ENCODE peak calls at places on chromosomes 16 and 17, in nine cellular contexts. Q, S, T, K, Y, R, M, F and E are unnamed samples.

GRCh38 chr17:38674013-38674748 is 576 bp downstream of the EPOP start:
- DNase-seq in Q (no peak), S (no peak), T (peak), K (no peak), Y (peak), R (no peak), M (peak), F (peak), E (no peak)

GRCh38 chr16:66882702-66883101 is 2.4 kb downstream of the PDP2 start:
- DNase-seq in Q (no peak), S (no peak), T (no peak), K (no peak), Y (no peak), R (no peak), M (no peak), F (no peak), E (no peak)

GRCh38 chr17:58338907-58339774 is 10.5 kb upstream of the TSPOAP1 start:
- DNase-seq in Q (peak), S (peak), T (peak), K (peak), Y (no peak), R (no peak), M (no peak), F (no peak), E (no peak)

GRCh38 chr17:77504652-77505459 is 364.1 kb downstream of the SEC14L1 start:
- DNase-seq in Q (no peak), S (peak), T (no peak), K (no peak), Y (no peak), R (no peak), M (no peak), F (no peak), E (no peak)

GRCh38 chr17:77393867-77394539 is 253.2 kb downstream of the SEC14L1 start:
- DNase-seq in Q (no peak), S (no peak), T (no peak), K (no peak), Y (no peak), R (no peak), M (no peak), F (no peak), E (no peak)

GRCh38 chr16:566475-567361 is at the start of gene NHLRC4:
- DNase-seq in Q (no peak), S (peak), T (peak), K (peak), Y (peak), R (no peak), M (no peak), F (no peak), E (peak)

GRCh38 chr16:57004387-57005250 is 15.3 kb downstream of the NLRC5 start:
- DNase-seq in Q (no peak), S (no peak), T (peak), K (no peak), Y (no peak), R (no peak), M (no peak), F (no peak), E (no peak)

GRCh38 chr17:14103821-14104220 is 34.5 kb downstream of the COX10 start:
- DNase-seq in Q (no peak), S (no peak), T (no peak), K (no peak), Y (no peak), R (no peak), M (no peak), F (no peak), E (no peak)

GRCh38 chr16:533391-534088 is 6.0 kb downstream of the CAPN15 start:
- DNase-seq in Q (no peak), S (no peak), T (no peak), K (no peak), Y (no peak), R (no peak), M (peak), F (no peak), E (no peak)

GRCh38 chr17:64061157-64061898 is 40.9 kb upstream of the ICAM2 start:
- DNase-seq in Q (no peak), S (peak), T (no peak), K (peak), Y (no peak), R (no peak), M (no peak), F (no peak), E (no peak)

GRCh38 chr17:956905-957304 is 22.7 kb downstream of the NXN start:
- DNase-seq in Q (no peak), S (no peak), T (no peak), K (no peak), Y (no peak), R (no peak), M (no peak), F (peak), E (no peak)

GRCh38 chr16:49021136-49021535 is 260.5 kb downstream of the CBLN1 start:
- DNase-seq in Q (peak), S (no peak), T (no peak), K (no peak), Y (no peak), R (no peak), M (no peak), F (no peak), E (no peak)

GRCh38 chr17:66730497-66730923 is 104.4 kb upstream of the CACNG5 start:
- DNase-seq in Q (no peak), S (no peak), T (no peak), K (no peak), Y (no peak), R (no peak), M (no peak), F (no peak), E (no peak)

GRCh38 chr16:79677799-79678525 is 77.4 kb upstream of the MAF start:
- DNase-seq in Q (no peak), S (no peak), T (no peak), K (no peak), Y (no peak), R (no peak), M (no peak), F (no peak), E (no peak)

GRCh38 chr16:89169778-89170177 is 1.8 kb upstream of the CDH15 start:
- DNase-seq in Q (no peak), S (no peak), T (no peak), K (no peak), Y (no peak), R (no peak), M (no peak), F (no peak), E (no peak)

GRCh38 chr17:40760105-40761016 is 5.2 kb upstream of the KRT25 start:
- DNase-seq in Q (no peak), S (no peak), T (no peak), K (no peak), Y (no peak), R (no peak), M (no peak), F (no peak), E (no peak)

GRCh38 chr17:79808763-79809529 is 12.1 kb upstream of the CBX8 start:
- DNase-seq in Q (peak), S (no peak), T (peak), K (peak), Y (no peak), R (no peak), M (peak), F (peak), E (no peak)

GRCh38 chr17:74815671-74816370 is 39.7 kb upstream of the NAT9 start:
- DNase-seq in Q (no peak), S (no peak), T (peak), K (no peak), Y (no peak), R (no peak), M (no peak), F (no peak), E (no peak)

GRCh38 chr17:19900809-19901208 is 33.1 kb upstream of the ULK2 start:
- DNase-seq in Q (no peak), S (no peak), T (no peak), K (no peak), Y (no peak), R (no peak), M (no peak), F (no peak), E (no peak)

GRCh38 chr17:51166987-51167931 is 1.0 kb downstream of the NME2 start:
- DNase-seq in Q (no peak), S (peak), T (peak), K (peak), Y (peak), R (no peak), M (peak), F (peak), E (peak)

GRCh38 chr16:81519298-81520150 is 74.9 kb downstream of the CMIP start:
- DNase-seq in Q (no peak), S (no peak), T (no peak), K (no peak), Y (no peak), R (no peak), M (no peak), F (no peak), E (no peak)

GRCh38 chr16:67356372-67356771 is 29.8 kb downstream of the LRRC36 start:
- DNase-seq in Q (no peak), S (no peak), T (no peak), K (no peak), Y (no peak), R (no peak), M (no peak), F (no peak), E (no peak)